ENCODE peak calls at places on chromosomes 6 and 20, in four cellular contexts. One of them, this sample, is unnamed.

GRCh38 chr6:71602385-71602949 is 283.9 kb upstream of the RIMS1 start:
- DNase-seq in HepG2: no peak
- DNase-seq in HCT116: no peak
- DNase-seq in K562: no peak
- DNase-seq in this sample: no peak

GRCh38 chr6:149093643-149094042 is 223.9 kb upstream of the TAB2 start:
- DNase-seq in K562: no peak
- DNase-seq in HCT116: no peak
- DNase-seq in HepG2: no peak
- DNase-seq in this sample: no peak

GRCh38 chr20:53303361-53303760 is 290.3 kb downstream of the ZNF217 start:
- DNase-seq in HCT116: no peak
- DNase-seq in K562: peak; percentile 63
- DNase-seq in HepG2: no peak
- DNase-seq in this sample: no peak

GRCh38 chr20:58494923-58495622 is 20.1 kb downstream of the APCDD1L start:
- DNase-seq in K562: no peak
- DNase-seq in HCT116: no peak
- DNase-seq in HepG2: no peak
- DNase-seq in this sample: no peak

GRCh38 chr20:55116598-55116997 is 641.2 kb downstream of the DOK5 start:
- DNase-seq in HCT116: no peak
- DNase-seq in K562: no peak
- DNase-seq in HepG2: no peak
- DNase-seq in this sample: no peak

GRCh38 chr20:29878281-29878741 is 1379.2 kb upstream of the DEFB115 start:
- DNase-seq in HCT116: no peak
- DNase-seq in K562: peak; percentile 91
- DNase-seq in HepG2: peak; percentile 54
- DNase-seq in this sample: peak; percentile 93

GRCh38 chr6:30685157-30685976 is 1.1 kb downstream of the PPP1R18 start:
- DNase-seq in HCT116: no peak
- DNase-seq in HepG2: no peak
- DNase-seq in K562: peak; percentile 79
- DNase-seq in this sample: no peak

GRCh38 chr20:39850236-39850635 is 838.8 kb downstream of the MAFB start:
- DNase-seq in HepG2: no peak
- DNase-seq in K562: no peak
- DNase-seq in HCT116: no peak
- DNase-seq in this sample: no peak

GRCh38 chr20:19924255-19924654 is 92.9 kb upstream of the NAA20 start:
- DNase-seq in K562: no peak
- DNase-seq in HepG2: no peak
- DNase-seq in HCT116: no peak
- DNase-seq in this sample: no peak

GRCh38 chr20:4071177-4071723 is 55.9 kb upstream of the RNF24 start:
- DNase-seq in HepG2: no peak
- DNase-seq in HCT116: no peak
- DNase-seq in K562: no peak
- DNase-seq in this sample: no peak

GRCh38 chr6:157535354-157536217 is 154.6 kb downstream of the ZDHHC14 start:
- DNase-seq in K562: no peak
- DNase-seq in HepG2: peak; percentile 86
- DNase-seq in HCT116: peak; percentile 72
- DNase-seq in this sample: no peak

GRCh38 chr6:15365273-15365687 is 119.4 kb downstream of the JARID2 start:
- DNase-seq in HCT116: no peak
- DNase-seq in K562: peak; percentile 69
- DNase-seq in HepG2: no peak
- DNase-seq in this sample: peak; percentile 69
- TF ChIP-seq POLR2AphosphoS5 in HCT116: no peak
- TF ChIP-seq POLR2AphosphoS5 in K562: no peak
- TF ChIP-seq POLR2AphosphoS5 in HepG2: no peak
- TF ChIP-seq POLR2AphosphoS5 in this sample: no peak

DNA sequence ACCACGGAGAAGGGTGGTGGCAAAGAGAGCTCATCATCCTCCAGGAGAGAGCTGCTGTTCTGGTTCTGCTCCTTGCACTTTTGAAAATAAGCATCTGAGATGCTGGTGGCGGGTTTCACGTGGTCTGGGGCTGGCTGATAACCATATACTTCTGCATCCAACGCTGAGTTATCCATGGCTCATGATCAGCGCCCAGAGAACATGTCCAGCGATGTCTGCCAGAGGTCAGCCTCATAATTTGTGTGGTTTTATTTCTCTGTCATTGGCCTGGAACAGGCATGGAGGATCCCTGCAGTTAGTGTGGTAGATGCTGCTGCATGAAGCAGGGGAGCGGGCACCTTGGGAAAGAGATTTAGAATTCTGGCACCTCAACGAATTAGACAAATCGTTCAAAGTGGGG is 157.4 kb downstream of the SOD2 start:
- DNase-seq in HCT116: no peak
- DNase-seq in K562: no peak
- DNase-seq in HepG2: no peak
- DNase-seq in this sample: no peak
- TF ChIP-seq ELF1 in HCT116: no peak
- TF ChIP-seq ELF1 in K562: no peak
- TF ChIP-seq ELF1 in HepG2: no peak
- TF ChIP-seq ELF1 in this sample: no peak

DNA sequence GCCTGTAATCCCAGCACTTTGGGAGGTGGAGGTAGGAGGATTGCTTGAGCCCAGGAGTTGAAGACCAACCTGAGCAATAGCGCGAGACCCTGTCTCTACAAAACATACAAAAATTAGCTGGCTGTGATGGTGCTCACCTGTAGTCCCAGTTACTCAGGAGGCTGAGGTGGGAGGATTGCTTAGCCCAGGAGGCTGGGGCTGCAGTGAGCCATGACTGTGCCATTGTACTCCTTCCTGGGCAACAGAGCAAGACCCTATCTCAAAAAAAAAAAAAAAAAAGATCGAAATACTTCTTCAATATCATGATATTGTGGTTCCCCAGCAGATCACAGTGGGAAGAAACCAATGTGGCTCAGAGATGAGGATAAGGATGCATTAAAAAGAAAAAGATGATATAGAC is 47.6 kb downstream of the SOBP start:
- DNase-seq in HCT116: no peak
- DNase-seq in K562: no peak
- DNase-seq in HepG2: no peak
- DNase-seq in this sample: no peak
- H3K27me3 ChIP-seq in HCT116: no peaks in the 10 kb centered on the region
- H3K27me3 ChIP-seq in K562: peaks cover 10% of the 10 kb centered on the region
- H3K27me3 ChIP-seq in HepG2: no peaks in the 10 kb centered on the region
- H3K27me3 ChIP-seq in this sample: no peaks in the 10 kb centered on the region

DNA sequence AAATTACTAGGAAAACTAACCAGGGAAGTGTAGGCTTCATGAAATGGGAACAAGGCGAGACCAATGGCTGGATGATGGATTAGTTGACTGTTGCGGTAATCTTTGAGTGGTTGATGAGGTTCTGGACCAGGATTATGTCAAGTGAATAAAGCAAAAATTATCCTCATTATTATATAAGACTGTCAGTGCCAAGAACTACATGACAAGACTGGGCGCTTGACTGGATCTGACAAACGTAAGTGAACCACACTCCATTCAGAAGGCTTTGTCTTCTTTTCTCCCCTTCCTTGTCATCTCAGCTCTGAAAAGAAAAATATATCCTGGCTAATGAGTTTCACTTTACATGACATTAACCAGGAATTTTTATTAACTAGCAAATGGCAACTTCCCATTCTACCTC is 150.2 kb downstream of the ELOVL4 start:
- DNase-seq in HepG2: no peak
- DNase-seq in HCT116: no peak
- DNase-seq in K562: no peak
- DNase-seq in this sample: no peak
- TF ChIP-seq POLR2AphosphoS5 in HepG2: no peak
- TF ChIP-seq POLR2AphosphoS5 in HCT116: no peak
- TF ChIP-seq POLR2AphosphoS5 in K562: no peak
- TF ChIP-seq POLR2AphosphoS5 in this sample: no peak

This sample was measured in SK-N-SH.